ENCODE peak calls at places on chromosomes 16 and 17, in four cellular contexts. One of them, this sample, is unnamed.

GRCh38 chr17:40315678-40316570 is 6.9 kb downstream of the RARA start:
- DNase-seq in AG10803: no peak
- DNase-seq in heart right ventricle: no peak
- DNase-seq in SK-N-SH: peak
- DNase-seq in this sample: no peak

GRCh38 chr16:52553322-52553721 is 6.4 kb upstream of the TOX3 start:
- DNase-seq in AG10803: no peak
- DNase-seq in heart right ventricle: no peak
- DNase-seq in SK-N-SH: no peak
- DNase-seq in this sample: no peak

GRCh38 chr16:10982430-10983174 is 38.2 kb downstream of the CLEC16A start:
- DNase-seq in AG10803: no peak
- DNase-seq in heart right ventricle: no peak
- DNase-seq in SK-N-SH: no peak
- DNase-seq in this sample: no peak

GRCh38 chr17:82932146-82933005 is 92.6 kb upstream of the ZNF750 start:
- DNase-seq in AG10803: peak
- DNase-seq in heart right ventricle: no peak
- DNase-seq in SK-N-SH: no peak
- DNase-seq in this sample: no peak

GRCh38 chr16:68417711-68418301 is 30.5 kb downstream of the SMPD3 start:
- DNase-seq in AG10803: no peak
- DNase-seq in heart right ventricle: peak
- DNase-seq in SK-N-SH: no peak
- DNase-seq in this sample: peak

GRCh38 chr17:3964203-3965122 is at the start of gene ATP2A3:
- DNase-seq in AG10803: no peak
- DNase-seq in heart right ventricle: peak
- DNase-seq in SK-N-SH: peak
- DNase-seq in this sample: peak

GRCh38 chr17:45705123-45706009 is 78.8 kb upstream of the CRHR1 start:
- DNase-seq in AG10803: no peak
- DNase-seq in heart right ventricle: no peak
- DNase-seq in SK-N-SH: no peak
- DNase-seq in this sample: no peak

GRCh38 chr17:5605452-5605851 is 21.1 kb upstream of the NLRP1 start:
- DNase-seq in AG10803: no peak
- DNase-seq in heart right ventricle: no peak
- DNase-seq in SK-N-SH: no peak
- DNase-seq in this sample: no peak

GRCh38 chr17:52710363-52710901 is 551.9 kb upstream of the CA10 start:
- DNase-seq in AG10803: no peak
- DNase-seq in heart right ventricle: no peak
- DNase-seq in SK-N-SH: no peak
- DNase-seq in this sample: no peak

GRCh38 chr17:31019004-31019403 is 48.2 kb downstream of the RNF135 start:
- DNase-seq in AG10803: no peak
- DNase-seq in heart right ventricle: no peak
- DNase-seq in SK-N-SH: no peak
- DNase-seq in this sample: no peak

GRCh38 chr17:1123397-1124237 is 56.2 kb downstream of the ABR start:
- DNase-seq in AG10803: no peak
- DNase-seq in heart right ventricle: no peak
- DNase-seq in SK-N-SH: peak
- DNase-seq in this sample: no peak

GRCh38 chr16:57628008-57628781 is at the start of gene ADGRG1:
- DNase-seq in AG10803: peak
- DNase-seq in heart right ventricle: peak
- DNase-seq in SK-N-SH: peak
- DNase-seq in this sample: no peak
- H3K4me3 ChIP-seq in AG10803: peak
- H3K4me3 ChIP-seq in heart right ventricle: peak
- H3K4me3 ChIP-seq in SK-N-SH: peak
- H3K4me3 ChIP-seq in this sample: no peak

DNA sequence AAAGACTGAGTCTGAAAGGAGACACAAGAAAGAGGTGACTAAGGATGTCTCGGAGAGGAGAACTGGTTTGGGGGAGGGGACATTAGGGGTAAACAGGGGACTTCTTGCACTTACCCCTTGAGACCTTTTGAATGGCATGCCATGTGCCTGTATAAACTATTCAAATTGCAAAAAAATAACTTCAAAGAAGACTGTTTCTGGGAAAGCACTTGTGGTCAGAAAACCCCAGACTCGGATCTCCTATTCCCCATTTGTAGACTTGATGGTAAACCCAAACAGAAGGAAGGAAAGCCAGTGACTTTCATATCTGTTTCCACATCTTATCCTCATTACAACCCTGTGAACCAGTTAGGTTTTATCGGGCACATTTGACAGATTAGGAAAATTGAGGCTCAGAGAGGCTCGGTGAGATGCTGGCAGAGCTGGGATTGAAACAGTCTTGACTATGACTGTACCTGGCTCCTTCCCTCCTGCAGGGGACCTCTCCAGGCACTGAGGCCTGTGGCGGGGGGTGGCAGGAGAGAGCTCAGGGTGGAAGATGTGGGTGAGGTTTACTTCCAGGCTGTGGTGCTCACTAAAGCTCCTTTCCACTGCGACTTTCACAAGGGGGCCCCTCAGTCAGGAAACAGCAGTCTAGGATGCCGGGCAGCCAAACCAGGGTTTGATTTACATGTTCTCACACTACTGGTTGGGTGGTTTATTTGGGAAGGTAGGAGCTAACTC is 30.5 kb upstream of the PLCG2 start:
- DNase-seq in AG10803: no peak
- DNase-seq in heart right ventricle: no peak
- DNase-seq in SK-N-SH: no peak
- DNase-seq in this sample: no peak
- H3K4me3 ChIP-seq in AG10803: no peak
- H3K4me3 ChIP-seq in heart right ventricle: no peak
- H3K4me3 ChIP-seq in SK-N-SH: no peak
- H3K4me3 ChIP-seq in this sample: no peak

DNA sequence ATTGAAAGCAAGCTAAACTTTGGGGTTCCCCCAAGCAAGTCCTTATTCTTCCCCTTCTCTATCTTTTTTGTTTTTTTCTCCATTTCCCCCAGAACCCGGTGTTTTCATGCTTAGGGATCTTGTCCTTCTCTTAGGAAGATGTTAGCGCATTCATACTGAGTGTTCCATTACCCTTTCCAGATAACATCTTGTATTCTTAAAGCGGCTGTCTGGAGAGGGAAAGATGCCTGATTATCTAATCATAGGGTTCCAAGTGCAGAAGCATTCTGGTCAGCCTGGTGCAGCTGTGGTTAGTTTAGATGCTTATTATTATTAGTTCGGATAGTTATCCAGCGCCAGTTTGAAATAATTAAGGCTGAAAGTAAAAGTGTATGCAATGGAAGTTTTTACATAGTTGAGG is 2.0 kb downstream of the TOM1L1 start:
- DNase-seq in AG10803: no peak
- DNase-seq in heart right ventricle: no peak
- DNase-seq in SK-N-SH: peak
- DNase-seq in this sample: no peak
- H3K4me3 ChIP-seq in AG10803: no peak
- H3K4me3 ChIP-seq in heart right ventricle: no peak
- H3K4me3 ChIP-seq in SK-N-SH: no peak
- H3K4me3 ChIP-seq in this sample: no peak

DNA sequence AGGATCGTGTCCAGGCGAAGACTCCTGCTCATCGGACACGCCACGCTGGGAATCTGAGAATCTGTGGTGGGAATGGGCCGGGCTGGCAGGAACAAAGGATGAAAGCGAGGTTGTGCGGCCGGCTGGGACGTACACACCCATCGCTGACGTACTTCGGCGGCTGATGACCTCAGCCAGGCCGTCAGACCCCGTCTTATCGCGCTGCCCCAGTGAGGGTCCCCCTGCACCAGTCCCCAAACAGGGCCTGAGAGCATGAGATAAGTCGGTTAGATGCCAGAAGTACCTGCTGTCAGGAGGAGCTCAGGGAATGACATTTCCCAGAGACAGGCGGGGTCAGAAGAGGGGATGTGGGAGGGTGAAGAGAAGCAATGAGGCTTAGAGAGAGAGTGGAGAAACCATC is 16.0 kb upstream of the SP6 start:
- DNase-seq in AG10803: no peak
- DNase-seq in heart right ventricle: no peak
- DNase-seq in SK-N-SH: no peak
- DNase-seq in this sample: no peak
- H3K4me3 ChIP-seq in AG10803: no peak
- H3K4me3 ChIP-seq in heart right ventricle: no peak
- H3K4me3 ChIP-seq in SK-N-SH: no peak
- H3K4me3 ChIP-seq in this sample: no peak

DNA sequence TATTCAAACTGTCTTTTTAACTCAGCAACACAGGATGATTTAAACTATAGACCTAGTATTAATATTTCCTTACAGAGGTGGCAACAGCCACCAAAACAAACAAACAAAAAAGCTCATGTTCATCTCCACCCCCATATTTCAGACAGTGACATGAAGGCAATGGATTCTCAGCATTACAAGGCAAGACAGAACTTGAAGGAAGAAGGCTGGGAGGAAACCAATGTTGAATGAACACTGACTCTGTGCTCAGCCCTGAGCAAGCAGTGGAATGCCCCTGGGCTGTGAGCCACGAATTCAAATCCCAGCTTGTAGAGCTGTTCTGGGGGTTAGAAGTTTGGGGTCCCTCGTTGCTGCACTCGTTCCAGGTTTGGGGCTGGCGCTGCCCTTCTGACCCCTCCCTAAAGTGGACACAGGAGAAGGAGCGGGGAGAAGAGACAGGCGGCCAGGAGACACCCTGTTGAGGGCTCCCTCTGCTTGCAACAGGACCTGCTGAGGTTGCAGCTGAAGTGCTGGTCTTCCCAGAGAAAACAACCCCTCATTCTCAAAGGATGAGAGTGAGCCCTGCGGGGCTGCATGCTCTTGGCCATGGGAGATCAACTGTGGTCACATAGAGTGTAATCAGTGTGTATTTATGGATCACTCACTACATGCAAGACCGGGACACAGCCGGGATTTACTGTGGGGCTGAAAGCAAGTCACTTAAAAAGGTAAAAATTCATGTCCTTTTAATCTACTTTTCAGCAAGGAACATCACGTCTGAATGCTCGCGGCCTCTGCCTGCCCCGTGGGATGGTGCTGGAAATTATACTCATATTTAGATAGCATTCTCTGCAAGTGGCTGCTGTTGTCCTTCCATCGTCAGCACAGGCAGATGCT is 34.3 kb downstream of the MYH3 start:
- DNase-seq in AG10803: no peak
- DNase-seq in heart right ventricle: no peak
- DNase-seq in SK-N-SH: no peak
- DNase-seq in this sample: no peak
- H3K4me3 ChIP-seq in AG10803: no peak
- H3K4me3 ChIP-seq in heart right ventricle: no peak
- H3K4me3 ChIP-seq in SK-N-SH: no peak
- H3K4me3 ChIP-seq in this sample: no peak

DNA sequence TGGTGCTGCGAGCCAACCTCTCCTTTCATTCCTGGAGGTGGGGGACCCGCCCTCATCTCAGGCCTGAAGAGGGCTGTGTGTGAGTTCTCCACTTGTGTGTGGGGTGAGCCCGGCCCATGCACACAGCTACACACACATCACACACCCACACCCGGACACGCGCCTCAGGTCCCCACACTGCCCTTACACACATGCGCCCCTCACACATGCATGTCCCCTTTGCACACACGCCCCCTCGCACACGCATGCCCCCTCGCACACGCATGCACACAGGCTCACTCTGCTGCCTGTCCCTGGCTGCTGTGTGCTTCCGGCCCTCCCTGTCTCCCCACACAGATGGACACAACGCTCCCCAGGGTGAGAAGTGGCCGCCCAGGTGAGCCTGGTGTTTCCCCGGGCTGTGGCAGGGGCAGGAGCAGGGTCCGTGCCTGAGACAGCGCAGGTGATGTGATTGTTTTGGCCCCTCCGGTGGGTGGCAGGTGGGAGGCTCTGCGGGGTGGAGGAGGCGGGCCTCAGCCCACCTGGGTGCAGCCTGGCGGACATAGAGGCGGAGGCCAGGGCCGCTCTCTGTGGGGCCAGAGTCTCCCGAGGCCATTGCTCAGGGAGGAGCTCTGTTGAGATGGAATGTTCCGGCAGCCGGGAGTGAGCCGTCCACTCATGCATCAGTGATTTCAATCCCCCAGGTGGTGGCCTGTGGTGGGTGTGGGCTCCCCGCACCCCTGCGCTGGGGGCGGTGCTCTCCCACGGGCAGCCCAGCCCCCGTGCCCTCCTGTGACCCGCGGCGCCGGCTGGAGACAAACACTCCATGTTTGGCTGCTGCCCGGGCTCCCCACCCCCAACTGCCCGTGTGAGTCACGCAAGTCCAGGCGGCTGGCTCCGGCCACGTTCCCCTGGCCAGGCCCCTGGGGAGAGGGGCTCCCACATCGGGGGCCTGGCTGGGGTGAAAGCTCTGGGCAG is 29.1 kb downstream of the CACNA1H start:
- DNase-seq in AG10803: peak
- DNase-seq in heart right ventricle: peak
- DNase-seq in SK-N-SH: no peak
- DNase-seq in this sample: no peak
- H3K4me3 ChIP-seq in AG10803: no peak
- H3K4me3 ChIP-seq in heart right ventricle: no peak
- H3K4me3 ChIP-seq in SK-N-SH: no peak
- H3K4me3 ChIP-seq in this sample: no peak

GRCh38 chr16:65788434-65789147 is 577.9 kb upstream of the CDH5 start:
- DNase-seq in AG10803: no peak
- DNase-seq in heart right ventricle: no peak
- DNase-seq in SK-N-SH: no peak
- DNase-seq in this sample: no peak
- H3K4me3 ChIP-seq in AG10803: no peak
- H3K4me3 ChIP-seq in heart right ventricle: no peak
- H3K4me3 ChIP-seq in SK-N-SH: no peak
- H3K4me3 ChIP-seq in this sample: no peak

DNA sequence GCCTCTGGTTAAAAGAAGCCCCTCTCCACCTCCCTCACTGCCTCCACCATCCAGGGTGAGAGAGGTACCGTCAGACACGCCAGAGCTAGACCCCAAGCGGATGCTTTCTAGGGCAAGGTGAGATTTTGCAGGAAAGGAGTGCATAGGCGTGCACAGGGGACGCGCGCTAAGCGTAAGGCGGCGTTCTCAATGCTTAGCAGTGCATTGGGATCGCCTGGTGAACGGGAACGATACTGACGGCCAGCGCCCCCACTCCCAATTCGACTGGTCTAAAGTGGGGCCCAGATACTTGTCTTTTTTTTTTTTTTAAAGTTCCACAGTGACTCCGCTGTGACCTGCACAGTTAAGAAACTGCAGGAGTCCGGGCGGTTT is 57.9 kb upstream of the CREBBP start:
- DNase-seq in AG10803: no peak
- DNase-seq in heart right ventricle: no peak
- DNase-seq in SK-N-SH: no peak
- DNase-seq in this sample: no peak
- H3K4me3 ChIP-seq in AG10803: peak
- H3K4me3 ChIP-seq in heart right ventricle: peak
- H3K4me3 ChIP-seq in SK-N-SH: peak
- H3K4me3 ChIP-seq in this sample: no peak